ENCODE peak calls at places on chromosomes 3 and 15, in nine cellular contexts. One of them, this sample, is unnamed.
A peak's percentile ranks its signal among the peaks of the same experiment; 100 is the strongest.

GRCh38 chr15:46061002-46061401 is 426.2 kb downstream of the SQOR start:
- DNase-seq in AG08395: no peak
- DNase-seq in activated CD4-positive, alpha-beta T cell treated with anti-CD3 and anti-CD28 coated beads for 24 hours: no peak
- DNase-seq in activated T-helper 1 cell treated with anti-CD3 and anti-CD28 coated beads, Interleukin-12 subunit alpha, Interleukin-12 subunit beta, Interleukin-2, Interleukin-4 antibody, amounts not matched to agents 30 ng/mL and 10 ng/mL and 1 ng/mL, durations not matched to agents 14 hours and 24 hours and 36 hours: no peak
- DNase-seq in NCI-H1105 treated with DMSO at 0.1 percent for 48 hours: no peak
- DNase-seq in SK-N-SH: no peak
- DNase-seq in activated CD8-positive, alpha-beta memory T cell treated with anti-CD3 and anti-CD28 coated beads for 48 hours: no peak
- DNase-seq in stomach: no peak
- DNase-seq in neural crest cell: no peak
- DNase-seq in this sample: no peak

GRCh38 chr15:92091155-92091734 is 237.7 kb downstream of the SLCO3A1 start:
- DNase-seq in AG08395: peak; percentile 25
- DNase-seq in activated CD4-positive, alpha-beta T cell treated with anti-CD3 and anti-CD28 coated beads for 24 hours: no peak
- DNase-seq in activated T-helper 1 cell treated with anti-CD3 and anti-CD28 coated beads, Interleukin-12 subunit alpha, Interleukin-12 subunit beta, Interleukin-2, Interleukin-4 antibody, amounts not matched to agents 30 ng/mL and 10 ng/mL and 1 ng/mL, durations not matched to agents 14 hours and 24 hours and 36 hours: no peak
- DNase-seq in NCI-H1105 treated with DMSO at 0.1 percent for 48 hours: peak; percentile 34
- DNase-seq in SK-N-SH: peak; percentile 47
- DNase-seq in activated CD8-positive, alpha-beta memory T cell treated with anti-CD3 and anti-CD28 coated beads for 48 hours: no peak
- DNase-seq in stomach: peak; percentile 68
- DNase-seq in neural crest cell: peak; percentile 63
- DNase-seq in this sample: no peak

GRCh38 chr3:10483364-10483675 is 22.1 kb downstream of the ATP2B2 start:
- DNase-seq in AG08395: no peak
- DNase-seq in activated CD4-positive, alpha-beta T cell treated with anti-CD3 and anti-CD28 coated beads for 24 hours: no peak
- DNase-seq in activated T-helper 1 cell treated with anti-CD3 and anti-CD28 coated beads, Interleukin-12 subunit alpha, Interleukin-12 subunit beta, Interleukin-2, Interleukin-4 antibody, amounts not matched to agents 30 ng/mL and 10 ng/mL and 1 ng/mL, durations not matched to agents 14 hours and 24 hours and 36 hours: no peak
- DNase-seq in NCI-H1105 treated with DMSO at 0.1 percent for 48 hours: no peak
- DNase-seq in SK-N-SH: no peak
- DNase-seq in activated CD8-positive, alpha-beta memory T cell treated with anti-CD3 and anti-CD28 coated beads for 48 hours: no peak
- DNase-seq in stomach: no peak
- DNase-seq in neural crest cell: no peak
- DNase-seq in this sample: no peak

GRCh38 chr15:41884458-41884857 is 9.4 kb downstream of the SPTBN5 start:
- DNase-seq in AG08395: no peak
- DNase-seq in activated CD4-positive, alpha-beta T cell treated with anti-CD3 and anti-CD28 coated beads for 24 hours: no peak
- DNase-seq in activated T-helper 1 cell treated with anti-CD3 and anti-CD28 coated beads, Interleukin-12 subunit alpha, Interleukin-12 subunit beta, Interleukin-2, Interleukin-4 antibody, amounts not matched to agents 30 ng/mL and 10 ng/mL and 1 ng/mL, durations not matched to agents 14 hours and 24 hours and 36 hours: no peak
- DNase-seq in NCI-H1105 treated with DMSO at 0.1 percent for 48 hours: no peak
- DNase-seq in SK-N-SH: no peak
- DNase-seq in activated CD8-positive, alpha-beta memory T cell treated with anti-CD3 and anti-CD28 coated beads for 48 hours: no peak
- DNase-seq in stomach: no peak
- DNase-seq in neural crest cell: no peak
- DNase-seq in this sample: no peak

GRCh38 chr3:113234028-113234427 is 22.7 kb downstream of the BOC start:
- DNase-seq in AG08395: no peak
- DNase-seq in activated CD4-positive, alpha-beta T cell treated with anti-CD3 and anti-CD28 coated beads for 24 hours: no peak
- DNase-seq in activated T-helper 1 cell treated with anti-CD3 and anti-CD28 coated beads, Interleukin-12 subunit alpha, Interleukin-12 subunit beta, Interleukin-2, Interleukin-4 antibody, amounts not matched to agents 30 ng/mL and 10 ng/mL and 1 ng/mL, durations not matched to agents 14 hours and 24 hours and 36 hours: no peak
- DNase-seq in NCI-H1105 treated with DMSO at 0.1 percent for 48 hours: no peak
- DNase-seq in SK-N-SH: no peak
- DNase-seq in activated CD8-positive, alpha-beta memory T cell treated with anti-CD3 and anti-CD28 coated beads for 48 hours: no peak
- DNase-seq in stomach: no peak
- DNase-seq in neural crest cell: no peak
- DNase-seq in this sample: no peak

GRCh38 chr3:142676151-142676550 is 47.7 kb upstream of the TRPC1 start:
- DNase-seq in AG08395: no peak
- DNase-seq in activated CD4-positive, alpha-beta T cell treated with anti-CD3 and anti-CD28 coated beads for 24 hours: no peak
- DNase-seq in activated T-helper 1 cell treated with anti-CD3 and anti-CD28 coated beads, Interleukin-12 subunit alpha, Interleukin-12 subunit beta, Interleukin-2, Interleukin-4 antibody, amounts not matched to agents 30 ng/mL and 10 ng/mL and 1 ng/mL, durations not matched to agents 14 hours and 24 hours and 36 hours: no peak
- DNase-seq in NCI-H1105 treated with DMSO at 0.1 percent for 48 hours: no peak
- DNase-seq in SK-N-SH: no peak
- DNase-seq in activated CD8-positive, alpha-beta memory T cell treated with anti-CD3 and anti-CD28 coated beads for 48 hours: no peak
- DNase-seq in stomach: no peak
- DNase-seq in neural crest cell: no peak
- DNase-seq in this sample: no peak

GRCh38 chr15:25762015-25762662 is 101.0 kb downstream of the ATP10A start:
- DNase-seq in AG08395: no peak
- DNase-seq in activated CD4-positive, alpha-beta T cell treated with anti-CD3 and anti-CD28 coated beads for 24 hours: no peak
- DNase-seq in activated T-helper 1 cell treated with anti-CD3 and anti-CD28 coated beads, Interleukin-12 subunit alpha, Interleukin-12 subunit beta, Interleukin-2, Interleukin-4 antibody, amounts not matched to agents 30 ng/mL and 10 ng/mL and 1 ng/mL, durations not matched to agents 14 hours and 24 hours and 36 hours: no peak
- DNase-seq in NCI-H1105 treated with DMSO at 0.1 percent for 48 hours: no peak
- DNase-seq in SK-N-SH: no peak
- DNase-seq in activated CD8-positive, alpha-beta memory T cell treated with anti-CD3 and anti-CD28 coated beads for 48 hours: no peak
- DNase-seq in stomach: peak; percentile 7
- DNase-seq in neural crest cell: no peak
- DNase-seq in this sample: no peak

GRCh38 chr3:174891524-174892203 is 32.5 kb downstream of the NAALADL2 start:
- DNase-seq in AG08395: no peak
- DNase-seq in activated CD4-positive, alpha-beta T cell treated with anti-CD3 and anti-CD28 coated beads for 24 hours: no peak
- DNase-seq in activated T-helper 1 cell treated with anti-CD3 and anti-CD28 coated beads, Interleukin-12 subunit alpha, Interleukin-12 subunit beta, Interleukin-2, Interleukin-4 antibody, amounts not matched to agents 30 ng/mL and 10 ng/mL and 1 ng/mL, durations not matched to agents 14 hours and 24 hours and 36 hours: no peak
- DNase-seq in NCI-H1105 treated with DMSO at 0.1 percent for 48 hours: no peak
- DNase-seq in SK-N-SH: no peak
- DNase-seq in activated CD8-positive, alpha-beta memory T cell treated with anti-CD3 and anti-CD28 coated beads for 48 hours: no peak
- DNase-seq in stomach: no peak
- DNase-seq in neural crest cell: no peak
- DNase-seq in this sample: no peak

GRCh38 chr3:42728668-42729364 is 26.2 kb upstream of the HHATL start:
- DNase-seq in AG08395: no peak
- DNase-seq in activated CD4-positive, alpha-beta T cell treated with anti-CD3 and anti-CD28 coated beads for 24 hours: no peak
- DNase-seq in activated T-helper 1 cell treated with anti-CD3 and anti-CD28 coated beads, Interleukin-12 subunit alpha, Interleukin-12 subunit beta, Interleukin-2, Interleukin-4 antibody, amounts not matched to agents 30 ng/mL and 10 ng/mL and 1 ng/mL, durations not matched to agents 14 hours and 24 hours and 36 hours: no peak
- DNase-seq in NCI-H1105 treated with DMSO at 0.1 percent for 48 hours: no peak
- DNase-seq in SK-N-SH: no peak
- DNase-seq in activated CD8-positive, alpha-beta memory T cell treated with anti-CD3 and anti-CD28 coated beads for 48 hours: no peak
- DNase-seq in stomach: no peak
- DNase-seq in neural crest cell: no peak
- DNase-seq in this sample: no peak

GRCh38 chr3:53200501-53201189 is 39.6 kb downstream of the PRKCD start:
- DNase-seq in AG08395: no peak
- DNase-seq in activated CD4-positive, alpha-beta T cell treated with anti-CD3 and anti-CD28 coated beads for 24 hours: no peak
- DNase-seq in activated T-helper 1 cell treated with anti-CD3 and anti-CD28 coated beads, Interleukin-12 subunit alpha, Interleukin-12 subunit beta, Interleukin-2, Interleukin-4 antibody, amounts not matched to agents 30 ng/mL and 10 ng/mL and 1 ng/mL, durations not matched to agents 14 hours and 24 hours and 36 hours: no peak
- DNase-seq in NCI-H1105 treated with DMSO at 0.1 percent for 48 hours: no peak
- DNase-seq in SK-N-SH: no peak
- DNase-seq in activated CD8-positive, alpha-beta memory T cell treated with anti-CD3 and anti-CD28 coated beads for 48 hours: no peak
- DNase-seq in stomach: no peak
- DNase-seq in neural crest cell: no peak
- DNase-seq in this sample: no peak

GRCh38 chr3:147940400-147940799 is 531.2 kb downstream of the ZIC1 start:
- DNase-seq in AG08395: no peak
- DNase-seq in activated CD4-positive, alpha-beta T cell treated with anti-CD3 and anti-CD28 coated beads for 24 hours: no peak
- DNase-seq in activated T-helper 1 cell treated with anti-CD3 and anti-CD28 coated beads, Interleukin-12 subunit alpha, Interleukin-12 subunit beta, Interleukin-2, Interleukin-4 antibody, amounts not matched to agents 30 ng/mL and 10 ng/mL and 1 ng/mL, durations not matched to agents 14 hours and 24 hours and 36 hours: no peak
- DNase-seq in NCI-H1105 treated with DMSO at 0.1 percent for 48 hours: no peak
- DNase-seq in SK-N-SH: no peak
- DNase-seq in activated CD8-positive, alpha-beta memory T cell treated with anti-CD3 and anti-CD28 coated beads for 48 hours: no peak
- DNase-seq in stomach: no peak
- DNase-seq in neural crest cell: no peak
- DNase-seq in this sample: no peak

GRCh38 chr3:32630266-32630665 is 54.7 kb upstream of the CNOT10 start:
- DNase-seq in AG08395: peak; percentile 25
- DNase-seq in activated CD4-positive, alpha-beta T cell treated with anti-CD3 and anti-CD28 coated beads for 24 hours: no peak
- DNase-seq in activated T-helper 1 cell treated with anti-CD3 and anti-CD28 coated beads, Interleukin-12 subunit alpha, Interleukin-12 subunit beta, Interleukin-2, Interleukin-4 antibody, amounts not matched to agents 30 ng/mL and 10 ng/mL and 1 ng/mL, durations not matched to agents 14 hours and 24 hours and 36 hours: no peak
- DNase-seq in NCI-H1105 treated with DMSO at 0.1 percent for 48 hours: no peak
- DNase-seq in SK-N-SH: no peak
- DNase-seq in activated CD8-positive, alpha-beta memory T cell treated with anti-CD3 and anti-CD28 coated beads for 48 hours: no peak
- DNase-seq in stomach: no peak
- DNase-seq in neural crest cell: no peak
- DNase-seq in this sample: no peak

GRCh38 chr3:179322481-179323196 is at the start of gene ZNF639:
- DNase-seq in AG08395: peak; percentile 95
- DNase-seq in activated CD4-positive, alpha-beta T cell treated with anti-CD3 and anti-CD28 coated beads for 24 hours: peak; percentile 71
- DNase-seq in activated T-helper 1 cell treated with anti-CD3 and anti-CD28 coated beads, Interleukin-12 subunit alpha, Interleukin-12 subunit beta, Interleukin-2, Interleukin-4 antibody, amounts not matched to agents 30 ng/mL and 10 ng/mL and 1 ng/mL, durations not matched to agents 14 hours and 24 hours and 36 hours: peak; percentile 78
- DNase-seq in NCI-H1105 treated with DMSO at 0.1 percent for 48 hours: peak; percentile 98
- DNase-seq in SK-N-SH: peak; percentile 99
- DNase-seq in activated CD8-positive, alpha-beta memory T cell treated with anti-CD3 and anti-CD28 coated beads for 48 hours: peak; percentile 69
- DNase-seq in stomach: peak; percentile 77
- DNase-seq in neural crest cell: peak; percentile 86
- DNase-seq in this sample: peak; percentile 89

GRCh38 chr15:85563328-85563727 is 182.9 kb downstream of the AKAP13 start:
- DNase-seq in AG08395: peak; percentile 31
- DNase-seq in activated CD4-positive, alpha-beta T cell treated with anti-CD3 and anti-CD28 coated beads for 24 hours: no peak
- DNase-seq in activated T-helper 1 cell treated with anti-CD3 and anti-CD28 coated beads, Interleukin-12 subunit alpha, Interleukin-12 subunit beta, Interleukin-2, Interleukin-4 antibody, amounts not matched to agents 30 ng/mL and 10 ng/mL and 1 ng/mL, durations not matched to agents 14 hours and 24 hours and 36 hours: no peak
- DNase-seq in NCI-H1105 treated with DMSO at 0.1 percent for 48 hours: no peak
- DNase-seq in SK-N-SH: no peak
- DNase-seq in activated CD8-positive, alpha-beta memory T cell treated with anti-CD3 and anti-CD28 coated beads for 48 hours: no peak
- DNase-seq in stomach: peak; percentile 37
- DNase-seq in neural crest cell: no peak
- DNase-seq in this sample: no peak

GRCh38 chr3:74590620-74591262 is 23.7 kb downstream of the CNTN3 start:
- DNase-seq in AG08395: no peak
- DNase-seq in activated CD4-positive, alpha-beta T cell treated with anti-CD3 and anti-CD28 coated beads for 24 hours: no peak
- DNase-seq in activated T-helper 1 cell treated with anti-CD3 and anti-CD28 coated beads, Interleukin-12 subunit alpha, Interleukin-12 subunit beta, Interleukin-2, Interleukin-4 antibody, amounts not matched to agents 30 ng/mL and 10 ng/mL and 1 ng/mL, durations not matched to agents 14 hours and 24 hours and 36 hours: no peak
- DNase-seq in NCI-H1105 treated with DMSO at 0.1 percent for 48 hours: no peak
- DNase-seq in SK-N-SH: no peak
- DNase-seq in activated CD8-positive, alpha-beta memory T cell treated with anti-CD3 and anti-CD28 coated beads for 48 hours: no peak
- DNase-seq in stomach: no peak
- DNase-seq in neural crest cell: no peak
- DNase-seq in this sample: no peak

GRCh38 chr3:71389911-71390573 is 193.5 kb downstream of the FOXP1 start:
- DNase-seq in AG08395: no peak
- DNase-seq in activated CD4-positive, alpha-beta T cell treated with anti-CD3 and anti-CD28 coated beads for 24 hours: no peak
- DNase-seq in activated T-helper 1 cell treated with anti-CD3 and anti-CD28 coated beads, Interleukin-12 subunit alpha, Interleukin-12 subunit beta, Interleukin-2, Interleukin-4 antibody, amounts not matched to agents 30 ng/mL and 10 ng/mL and 1 ng/mL, durations not matched to agents 14 hours and 24 hours and 36 hours: no peak
- DNase-seq in NCI-H1105 treated with DMSO at 0.1 percent for 48 hours: peak; percentile 64
- DNase-seq in SK-N-SH: no peak
- DNase-seq in activated CD8-positive, alpha-beta memory T cell treated with anti-CD3 and anti-CD28 coated beads for 48 hours: no peak
- DNase-seq in stomach: peak; percentile 74
- DNase-seq in neural crest cell: no peak
- DNase-seq in this sample: no peak

This sample was measured in natural killer cell treated with Interleukin-12 subunit alpha and Interleukin-12 subunit beta and Interleukin-15 and Interleukin-18, amount 100 ng/mL, for 72 hours.